ENCODE peak calls at places on chromosomes 3 and 15, in four cellular contexts. H, A, N and X are unnamed samples.
A peak's percentile ranks its signal among the peaks of the same experiment; 100 is the strongest.

GRCh38 chr3:42689421-42690014 is 4.2 kb downstream of the KLHL40 start:
- DNase-seq in H (no peak), N (no peak), A (no peak), X (no peak)

GRCh38 chr3:10774825-10775224 is 41.2 kb upstream of the SLC6A11 start:
- DNase-seq in H (no peak), N (no peak), A (no peak), X (no peak)

GRCh38 chr3:61978460-61979419 is 394.6 kb downstream of the FEZF2 start:
- DNase-seq in N (no peak), H (no peak), A (no peak), X (no peak)

GRCh38 chr3:196399485-196399945 is 32.7 kb downstream of the UBXN7 start:
- DNase-seq in A (no peak), N (no peak), H (no peak), X (no peak)

GRCh38 chr3:122679467-122680291 is 960 bp upstream of the PARP14 start:
- DNase-seq in A (no peak), H (no peak), N (peak; percentile 39), X (peak; percentile 22)

GRCh38 chr15:89492934-89493631 is 3.3 kb downstream of the RHCG start:
- DNase-seq in N (no peak), A (no peak), H (no peak), X (no peak)

GRCh38 chr15:65638107-65638506 is 16.4 kb downstream of the SLC24A1 start:
- DNase-seq in A (no peak), H (no peak), N (no peak), X (no peak)

GRCh38 chr15:35723852-35724251 is 177.9 kb upstream of the DPH6 start:
- DNase-seq in A (no peak), H (no peak), N (no peak), X (no peak)

GRCh38 chr3:78430741-78431140 is 1337.1 kb downstream of the ROBO1 start:
- DNase-seq in N (no peak), H (no peak), A (no peak), X (no peak)

GRCh38 chr3:33218446-33219174 is at the start of gene SUSD5:
- DNase-seq in A (no peak), N (no peak), H (peak; percentile 18), X (no peak)

GRCh38 chr3:71299160-71299559 is 284.4 kb downstream of the FOXP1 start:
- DNase-seq in A (no peak), H (no peak), N (no peak), X (no peak)

GRCh38 chr3:152780553-152780952 is 54.4 kb upstream of the P2RY1 start:
- DNase-seq in N (no peak), H (no peak), A (no peak), X (no peak)

GRCh38 chr3:138263104-138263503 is 66.5 kb downstream of the NME9 start:
- DNase-seq in A (no peak), N (no peak), H (no peak), X (no peak)

GRCh38 chr3:128763967-128764366 is 38.0 kb downstream of the RAB7A start:
- DNase-seq in A (no peak), H (no peak), N (peak; percentile 44), X (no peak)

GRCh38 chr15:84911879-84912660 is 27.6 kb downstream of the SLC28A1 start:
- DNase-seq in H (no peak), N (no peak), A (no peak), X (no peak)

GRCh38 chr3:127712881-127713771 is 40.4 kb downstream of the ABTB1 start:
- DNase-seq in N (no peak), H (no peak), A (no peak), X (no peak)

GRCh38 chr3:120196812-120197211 is 88.2 kb downstream of the GPR156 start:
- DNase-seq in H (no peak), N (no peak), A (no peak), X (no peak)

GRCh38 chr15:101440846-101441590 is 48.5 kb downstream of the PCSK6 start:
- DNase-seq in A (no peak), N (no peak), H (no peak), X (no peak)

GRCh38 chr15:76799760-76800159 is 105.4 kb downstream of the SCAPER start:
- DNase-seq in N (peak; percentile 13), A (no peak), H (no peak), X (no peak)

GRCh38 chr3:33167716-33168339 is 50.8 kb downstream of the SUSD5 start:
- DNase-seq in H (no peak), N (no peak), A (no peak), X (no peak)

GRCh38 chr3:33790091-33790490 is 8.3 kb upstream of the PDCD6IP start:
- DNase-seq in H (no peak), N (no peak), A (no peak), X (no peak)

GRCh38 chr15:56425976-56426375 is 39.0 kb downstream of the MNS1 start:
- DNase-seq in A (no peak), N (no peak), H (no peak), X (no peak)

GRCh38 chr3:100024520-100025303 is 89.6 kb downstream of the FILIP1L start:
- DNase-seq in N (no peak), H (no peak), A (no peak), X (no peak)

GRCh38 chr3:126485956-126486884 is 10.5 kb upstream of the ZXDC start:
- DNase-seq in H (no peak), A (no peak), N (no peak), X (no peak)

GRCh38 chr3:140186421-140186920 is 251.5 kb downstream of the CLSTN2 start:
- DNase-seq in H (no peak), A (no peak), N (no peak), X (no peak)

GRCh38 chr15:58551764-58552504 is 120.1 kb downstream of the LIPC start:
- DNase-seq in N (peak; percentile 43), A (no peak), H (no peak), X (no peak)

GRCh38 chr15:86489992-86490391 is 410.3 kb downstream of the AGBL1 start:
- DNase-seq in A (no peak), H (no peak), N (no peak), X (no peak)

GRCh38 chr3:44160818-44161217 is 80.9 kb upstream of the TOPAZ1 start:
- DNase-seq in N (no peak), A (no peak), H (no peak), X (no peak)

GRCh38 chr3:47243748-47244147 is 38.9 kb downstream of the KIF9 start:
- DNase-seq in A (no peak), N (no peak), H (no peak), X (no peak)

GRCh38 chr3:112116777-112117186 is 16.3 kb downstream of the GCSAM start:
- DNase-seq in N (no peak), H (no peak), A (no peak), X (no peak)

GRCh38 chr3:193869221-193870201 is 266.4 kb upstream of the HES1 start:
- DNase-seq in A (no peak), H (no peak), N (peak; percentile 33), X (peak; percentile 21)

GRCh38 chr15:92163641-92164040 is 230.0 kb upstream of the ST8SIA2 start:
- DNase-seq in A (no peak), N (no peak), H (no peak), X (no peak)

GRCh38 chr3:15665510-15666150 is 64.1 kb downstream of the BTD start:
- DNase-seq in A (no peak), N (no peak), H (no peak), X (no peak)

GRCh38 chr3:142098974-142099373 is 50.4 kb downstream of the TFDP2 start:
- DNase-seq in H (no peak), N (peak; percentile 16), A (no peak), X (peak; percentile 12)

GRCh38 chr3:124799676-124800075 is 69.4 kb downstream of the UMPS start:
- DNase-seq in H (no peak), N (no peak), A (no peak), X (no peak)

GRCh38 chr3:74515451-74515850 is 99.0 kb downstream of the CNTN3 start:
- DNase-seq in H (no peak), N (no peak), A (no peak), X (no peak)

GRCh38 chr3:23763040-23763477 is 42.7 kb upstream of the UBE2E1 start:
- DNase-seq in H (no peak), N (no peak), A (no peak), X (no peak)

DNA sequence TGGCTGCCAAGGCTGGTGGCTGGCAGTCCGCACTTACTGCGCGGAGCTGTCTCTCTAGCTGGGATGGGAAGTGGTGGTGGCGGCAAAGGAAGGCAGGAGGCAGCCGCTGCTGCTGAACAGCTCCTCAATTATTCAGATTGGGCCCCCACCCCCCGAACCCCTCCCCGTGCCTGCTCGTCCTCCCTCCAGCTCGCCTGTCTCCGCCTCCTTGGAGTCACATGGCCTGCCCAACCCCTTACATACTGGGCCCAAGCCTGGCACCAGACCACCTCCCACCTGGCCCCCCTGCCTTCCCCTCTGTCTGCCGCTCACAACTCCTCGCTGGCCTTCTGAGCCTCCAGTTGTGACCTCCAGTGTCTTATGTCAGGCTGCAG is at the start of gene SLC7A14:
- DNase-seq in A (no peak), N (no peak), H (no peak), X (no peak)
- TF ChIP-seq SPI1 in A (no peak), N (no peak), H (no peak), X (no peak)

GRCh38 chr3:50147016-50147415 is 8.1 kb upstream of the SEMA3F start:
- DNase-seq in H (no peak), N (no peak), A (no peak), X (no peak)

GRCh38 chr3:50150404-50150750 is 4.7 kb upstream of the SEMA3F start:
- DNase-seq in N (no peak), A (no peak), H (no peak), X (no peak)

GRCh38 chr3:50147861-50148260 is 7.3 kb upstream of the SEMA3F start:
- DNase-seq in N (no peak), H (no peak), A (no peak), X (no peak)

GRCh38 chr3:50147447-50147846 is 7.7 kb upstream of the SEMA3F start:
- DNase-seq in N (no peak), H (no peak), A (no peak), X (no peak)

DNA sequence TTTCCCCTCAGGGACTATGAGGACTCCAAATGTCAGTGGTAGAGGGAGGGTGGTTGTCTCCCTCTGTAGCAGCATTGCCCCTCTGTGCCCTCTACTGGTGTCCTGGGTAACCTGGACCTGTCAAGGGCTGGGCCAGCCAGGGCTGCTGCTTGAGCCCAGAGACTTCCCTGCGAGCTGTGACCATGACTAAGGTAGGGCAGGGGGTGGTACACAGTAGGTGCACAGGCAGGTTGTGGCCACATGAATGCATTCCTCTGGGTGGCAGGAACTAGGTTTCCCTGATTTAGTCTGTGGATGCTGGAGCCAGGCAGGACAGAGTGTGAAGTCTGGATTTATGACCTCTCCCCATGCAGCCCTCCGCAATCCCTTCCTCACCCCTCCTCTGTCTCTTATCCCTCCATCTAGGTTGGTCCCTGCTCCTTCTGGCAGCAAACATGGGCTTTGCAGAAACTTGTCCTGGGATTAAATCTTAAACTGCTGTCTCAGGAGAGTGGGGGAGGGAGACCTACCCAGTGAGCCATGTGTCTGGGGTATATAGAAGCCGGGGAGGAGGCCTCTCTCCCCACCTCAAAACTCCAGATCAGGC is 8.7 kb upstream of the SEMA3F start:
- DNase-seq in A (no peak), N (no peak), H (no peak), X (no peak)
- TF ChIP-seq SPI1 in A (no peak), N (no peak), H (no peak), X (no peak)

GRCh38 chr3:30124435-30125390 is 481.7 kb upstream of the TGFBR2 start:
- DNase-seq in A (no peak), N (no peak), H (no peak), X (no peak)
- TF ChIP-seq SPI1 in A (no peak), N (no peak), H (no peak), X (no peak)

DNA sequence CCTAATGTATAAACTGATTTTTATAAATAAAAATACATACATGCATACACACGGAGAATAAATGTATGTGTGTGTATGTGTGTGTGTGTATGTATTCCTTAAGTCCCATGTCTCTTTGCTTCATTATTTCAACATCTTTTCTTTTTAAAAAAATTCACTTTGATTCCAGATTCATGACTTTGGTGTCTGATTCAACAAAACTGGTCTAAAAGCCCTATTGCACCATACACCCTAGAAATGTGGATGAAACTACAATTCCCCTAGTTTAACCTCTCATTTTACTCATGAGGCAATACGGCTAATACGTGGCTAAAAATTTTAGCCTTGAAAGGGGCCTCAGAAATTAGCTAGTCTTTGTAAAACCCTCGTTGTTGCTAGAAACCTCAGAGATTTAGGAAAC is 228.1 kb downstream of the ADAMTS9 start:
- DNase-seq in H (no peak), N (no peak), A (no peak), X (no peak)
- TF ChIP-seq SPI1 in H (no peak), N (no peak), A (no peak), X (no peak)